ENCODE peak calls at places on chromosomes 16 and 17, in five cellular contexts. L, N, E, P and S are unnamed samples.

GRCh38 chr17:66405836-66406679 is 103.6 kb downstream of the PRKCA start:
- DNase-seq in L (no peak), N (no peak), E (no peak), P (peak; percentile 63), S (no peak)

GRCh38 chr17:15384142-15384803 is 42.9 kb upstream of the TEKT3 start:
- DNase-seq in L (no peak), N (no peak), E (no peak), P (peak; percentile 19), S (no peak)

GRCh38 chr16:3780570-3780969 is 63.2 kb upstream of the TRAP1 start:
- DNase-seq in L (no peak), N (peak; percentile 23), E (no peak), P (peak; percentile 34), S (no peak)

GRCh38 chr17:4479340-4479981 is 19.2 kb upstream of the SPNS2 start:
- DNase-seq in L (no peak), N (no peak), E (no peak), P (no peak), S (no peak)

GRCh38 chr16:70453891-70454220 is 539 bp upstream of the FCSK start:
- DNase-seq in L (no peak), N (no peak), E (no peak), P (no peak), S (no peak)

GRCh38 chr16:87101903-87102302 is 215.3 kb downstream of the C16orf95 start:
- DNase-seq in L (no peak), N (no peak), E (no peak), P (no peak), S (no peak)

GRCh38 chr16:85515319-85515745 is 97.8 kb upstream of the GSE1 start:
- DNase-seq in L (no peak), N (no peak), E (no peak), P (no peak), S (no peak)

GRCh38 chr16:87548086-87548485 is 54.2 kb upstream of the JPH3 start:
- DNase-seq in L (no peak), N (no peak), E (no peak), P (peak; percentile 34), S (no peak)

GRCh38 chr17:75289832-75290337 is 652 bp upstream of the SLC25A19 start:
- DNase-seq in L (no peak), N (peak; percentile 73), E (no peak), P (peak; percentile 71), S (no peak)

GRCh38 chr17:36943250-36944220 is 5.2 kb upstream of the AATF start:
- DNase-seq in L (no peak), N (no peak), E (no peak), P (peak; percentile 22), S (no peak)

GRCh38 chr17:71023631-71024030 is 854.3 kb downstream of the KCNJ2 start:
- DNase-seq in L (no peak), N (no peak), E (no peak), P (no peak), S (no peak)

GRCh38 chr16:75256871-75257343 is 5.5 kb upstream of the BCAR1 start:
- DNase-seq in L (no peak), N (no peak), E (no peak), P (peak; percentile 47), S (no peak)

GRCh38 chr17:78358538-78359215 is 1.2 kb downstream of the SOCS3 start:
- DNase-seq in L (no peak), N (peak; percentile 59), E (no peak), P (peak; percentile 61), S (peak; percentile 82)

GRCh38 chr17:14359251-14359939 is 58.5 kb downstream of the HS3ST3B1 start:
- DNase-seq in L (no peak), N (no peak), E (peak; percentile 52), P (no peak), S (no peak)

GRCh38 chr16:70679653-70680494 is 6.0 kb downstream of the MTSS2 start:
- DNase-seq in L (no peak), N (no peak), E (no peak), P (no peak), S (no peak)

GRCh38 chr16:31427441-31428276 is 501 bp downstream of the COX6A2 start:
- DNase-seq in L (no peak), N (peak; percentile 63), E (no peak), P (peak; percentile 8), S (no peak)

GRCh38 chr16:61820820-61821219 is 215.4 kb downstream of the CDH8 start:
- DNase-seq in L (no peak), N (no peak), E (no peak), P (no peak), S (no peak)

GRCh38 chr16:86722970-86723369 is 144.6 kb downstream of the FOXL1 start:
- DNase-seq in L (no peak), N (no peak), E (no peak), P (no peak), S (no peak)

GRCh38 chr16:88442811-88443576 is 10.1 kb upstream of the ZFPM1 start:
- DNase-seq in L (no peak), N (peak; percentile 85), E (peak; percentile 77), P (peak; percentile 45), S (peak; percentile 91)

GRCh38 chr16:1472974-1473373 is 1.9 kb downstream of the CLCN7 start:
- DNase-seq in L (no peak), N (peak; percentile 86), E (no peak), P (no peak), S (no peak)

GRCh38 chr16:20915733-20916132 is 15.2 kb downstream of the LYRM1 start:
- DNase-seq in L (no peak), N (peak; percentile 73), E (no peak), P (no peak), S (no peak)

GRCh38 chr16:48542020-48542473 is 67.9 kb downstream of the N4BP1 start:
- DNase-seq in L (no peak), N (no peak), E (no peak), P (peak; percentile 49), S (peak; percentile 56)

GRCh38 chr16:19831678-19832077 is 53.0 kb downstream of the GPRC5B start:
- DNase-seq in L (no peak), N (peak; percentile 31), E (no peak), P (peak; percentile 48), S (peak; percentile 24)

GRCh38 chr16:1993731-1994131 is 4.0 kb downstream of the SYNGR3 start:
- DNase-seq in L (no peak), N (peak; percentile 45), E (peak; percentile 79), P (no peak), S (no peak)

GRCh38 chr16:88194397-88195020 is 188.2 kb upstream of the ZNF469 start:
- DNase-seq in L (no peak), N (no peak), E (peak; percentile 19), P (no peak), S (no peak)

GRCh38 chr16:84087461-84088151 is 29.1 kb downstream of the MBTPS1 start:
- DNase-seq in L (no peak), N (no peak), E (no peak), P (no peak), S (no peak)

GRCh38 chr17:45225964-45226530 is 4.4 kb downstream of the FMNL1 start:
- DNase-seq in L (no peak), N (peak; percentile 93), E (no peak), P (peak; percentile 55), S (peak; percentile 40)

GRCh38 chr17:4545217-4545951 is 9.8 kb downstream of the MYBBP1A start:
- DNase-seq in L (no peak), N (no peak), E (no peak), P (no peak), S (no peak)

GRCh38 chr17:43784628-43785101 is 4.4 kb downstream of the CFAP97D1 start:
- DNase-seq in L (no peak), N (no peak), E (peak; percentile 68), P (no peak), S (no peak)

GRCh38 chr16:24689128-24689527 is 40.3 kb upstream of the TNRC6A start:
- DNase-seq in L (no peak), N (peak; percentile 52), E (peak; percentile 53), P (peak; percentile 42), S (peak; percentile 85)

GRCh38 chr16:9090101-9090959 is 1.1 kb upstream of the HAPSTR1 start:
- DNase-seq in L (no peak), N (peak; percentile 58), E (no peak), P (peak; percentile 30), S (no peak)

GRCh38 chr17:46796080-46796479 is 22.4 kb downstream of the WNT3 start:
- DNase-seq in L (no peak), N (no peak), E (no peak), P (no peak), S (no peak)

GRCh38 chr16:56869513-56870270 is 4.7 kb downstream of the SLC12A3 start:
- DNase-seq in L (peak; percentile 34), N (peak; percentile 75), E (peak; percentile 77), P (no peak), S (peak; percentile 66)

GRCh38 chr16:73006021-73006420 is 41.9 kb downstream of the ZFHX3 start:
- DNase-seq in L (no peak), N (no peak), E (no peak), P (no peak), S (no peak)

GRCh38 chr17:17236295-17237025 is 508 bp downstream of the FLCN start:
- DNase-seq in L (no peak), N (peak; percentile 64), E (peak; percentile 50), P (peak; percentile 23), S (peak; percentile 36)
- TF ChIP-seq JUN in L (no peak), N (no peak), E (no peak), P (no peak), S (no peak)

DNA sequence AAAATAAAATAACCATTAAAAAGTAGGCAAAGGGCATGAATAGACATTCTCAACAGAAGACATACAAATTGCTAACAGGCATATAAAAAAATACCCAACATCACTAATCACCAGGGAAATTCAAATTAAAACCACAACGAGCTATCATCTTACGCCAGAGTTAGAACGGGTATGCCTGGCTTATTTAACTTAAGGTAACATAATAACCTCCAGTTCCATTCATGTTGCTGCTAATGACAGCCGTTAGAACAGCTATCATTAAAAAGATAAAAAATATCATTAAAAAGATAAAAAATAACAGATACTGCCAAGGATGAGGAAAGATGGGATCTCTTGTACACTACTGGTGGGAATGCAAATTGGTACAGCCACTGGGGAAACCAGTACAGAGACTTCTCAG is 89.3 kb downstream of the GAS7 start:
- DNase-seq in L (no peak), N (no peak), E (no peak), P (no peak), S (no peak)
- H3K4me3 ChIP-seq in L (no peak overlapping the region), N (no peak overlapping the region), E (no peak overlapping the region), P (no peak overlapping the region), S (no peak overlapping the region)

DNA sequence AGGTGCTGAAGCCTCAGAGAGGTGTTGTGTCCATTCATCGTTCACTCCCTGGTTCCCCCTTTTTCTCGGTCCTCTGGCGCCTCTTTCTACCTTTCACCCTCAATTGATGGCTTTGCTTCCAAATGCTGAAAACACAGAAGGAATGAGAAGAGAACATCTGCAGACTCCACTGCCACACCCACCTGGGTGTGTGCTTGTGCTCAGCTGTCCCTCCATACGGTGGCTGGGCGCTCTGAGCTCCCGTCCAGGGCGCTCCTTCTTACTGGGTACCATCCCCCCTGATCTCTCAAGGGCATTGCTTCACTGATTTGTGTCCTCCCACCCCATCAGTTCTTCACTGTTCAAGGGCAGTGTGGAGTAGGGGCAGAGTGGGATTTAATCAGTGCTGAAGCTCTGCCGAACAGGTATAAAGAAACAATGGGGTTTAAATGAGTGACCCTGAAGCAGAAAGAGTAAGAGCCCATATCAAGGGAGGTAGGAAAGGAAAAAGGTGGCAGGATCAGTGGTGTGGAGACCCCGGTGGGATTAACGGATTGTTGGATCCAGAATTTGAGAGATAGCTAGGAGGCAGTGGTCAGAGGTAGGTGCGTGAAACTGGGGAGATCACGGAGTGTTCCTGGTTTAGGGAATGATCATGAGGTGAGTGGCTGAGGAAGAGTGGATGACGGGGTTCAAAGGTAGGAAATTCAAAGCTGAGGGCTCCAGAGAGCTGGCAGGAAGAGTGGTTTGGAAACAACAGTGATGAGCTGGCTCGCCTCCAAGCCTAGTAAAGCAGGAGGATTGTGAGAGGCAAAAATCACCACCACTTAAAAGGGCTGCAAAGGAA is 40.8 kb downstream of the MRTFB start:
- DNase-seq in L (no peak), N (no peak), E (peak; percentile 58), P (no peak), S (no peak)
- TF ChIP-seq JUN in L (no peak), N (no peak), E (no peak), P (no peak), S (no peak)

GRCh38 chr17:7327501-7327900 is 1.6 kb downstream of the NEURL4 start:
- DNase-seq in L (no peak), N (no peak), E (no peak), P (no peak), S (no peak)
- H3K4me3 ChIP-seq in L (no peak overlapping the region), N (peak overlapping the region; percentile 78), E (no peak overlapping the region), P (no peak overlapping the region), S (no peak overlapping the region)